ENCODE peak calls at places on chromosome 9, in four cellular contexts. S is prostate gland, A is Peyer's patch, F is IMR-90. M is an unnamed sample.
A peak's percentile ranks its signal among the peaks of the same experiment; 100 is the strongest.

GRCh38 chr9:35862328-35862727 is 7.9 kb downstream of the OR13J1 start:
- DNase-seq in S (no peak), A (no peak), F (no peak), M (no peak)

GRCh38 chr9:36165766-36166149 is 3.4 kb upstream of the CCIN start:
- DNase-seq in S (no peak), A (no peak), F (peak; percentile 45), M (no peak)

GRCh38 chr9:137534256-137535119 is 15.7 kb downstream of the PNPLA7 start:
- DNase-seq in S (peak; percentile 85), A (no peak), F (peak; percentile 60), M (peak; percentile 75)

GRCh38 chr9:13383216-13383615 is 103.7 kb upstream of the MPDZ start:
- DNase-seq in S (no peak), A (no peak), F (no peak), M (no peak)

GRCh38 chr9:69147041-69147834 is 26.8 kb upstream of the TJP2 start:
- DNase-seq in S (peak; percentile 1), A (no peak), F (no peak), M (no peak)

GRCh38 chr9:4114569-4115505 is 185.0 kb downstream of the GLIS3 start:
- DNase-seq in S (no peak), A (no peak), F (peak; percentile 86), M (no peak)

GRCh38 chr9:135010921-135011320 is 76.5 kb upstream of the OLFM1 start:
- DNase-seq in S (no peak), A (no peak), F (no peak), M (peak; percentile 89)

GRCh38 chr9:110076894-110077725 is 130.8 kb downstream of the C9orf152 start:
- DNase-seq in S (no peak), A (no peak), F (peak; percentile 79), M (no peak)

GRCh38 chr9:4182831-4183230 is 117.0 kb downstream of the GLIS3 start:
- DNase-seq in S (no peak), A (no peak), F (no peak), M (no peak)

GRCh38 chr9:97786341-97786740 is 66.7 kb upstream of the FOXE1 start:
- DNase-seq in S (no peak), A (no peak), F (peak; percentile 55), M (peak; percentile 84)

GRCh38 chr9:72365525-72366256 is 683 bp upstream of the ZFAND5 start:
- DNase-seq in S (peak; percentile 76), A (peak; percentile 94), F (peak; percentile 87), M (peak; percentile 89)

GRCh38 chr9:128065907-128066712 is 1.0 kb downstream of the NAIF1 start:
- DNase-seq in S (no peak), A (no peak), F (no peak), M (no peak)

GRCh38 chr9:111527347-111527746 is 2.4 kb downstream of the ZNF483 start:
- DNase-seq in S (no peak), A (no peak), F (no peak), M (no peak)

GRCh38 chr9:35696520-35697215 is 6.9 kb upstream of the TPM2 start:
- DNase-seq in S (peak; percentile 39), A (peak; percentile 71), F (peak; percentile 40), M (peak; percentile 73)

GRCh38 chr9:132372177-132373095 is 17.6 kb upstream of the SETX start:
- DNase-seq in S (no peak), A (no peak), F (peak; percentile 36), M (peak; percentile 27)

GRCh38 chr9:131500377-131500776 is 2.3 kb upstream of the POMT1 start:
- DNase-seq in S (no peak), A (no peak), F (no peak), M (no peak)

GRCh38 chr9:89293014-89293413 is 18.0 kb upstream of the CKS2 start:
- DNase-seq in S (no peak), A (no peak), F (no peak), M (no peak)

GRCh38 chr9:78781681-78782080 is 484.8 kb downstream of the PSAT1 start:
- DNase-seq in S (no peak), A (no peak), F (peak; percentile 30), M (no peak)

GRCh38 chr9:86485359-86485758 is 131.1 kb upstream of the TUT7 start:
- DNase-seq in S (no peak), A (no peak), F (no peak), M (no peak)

GRCh38 chr9:133368249-133368881 is 7.5 kb downstream of the SURF4 start:
- DNase-seq in S (no peak), A (no peak), F (no peak), M (no peak)

GRCh38 chr9:38047301-38048251 is 21.5 kb downstream of the SHB start:
- DNase-seq in S (peak; percentile 74), A (peak; percentile 81), F (peak; percentile 95), M (peak; percentile 86)

GRCh38 chr9:129826344-129826743 is 2.4 kb upstream of the TOR1A start:
- DNase-seq in S (no peak), A (no peak), F (no peak), M (no peak)

GRCh38 chr9:132160802-132161742 is 786 bp upstream of the NTNG2 start:
- DNase-seq in S (no peak), A (no peak), F (peak; percentile 76), M (peak; percentile 20)

GRCh38 chr9:133519693-133520092 is 5.1 kb downstream of the MYMK start:
- DNase-seq in S (no peak), A (no peak), F (peak; percentile 12), M (no peak)

GRCh38 chr9:6068983-6069382 is 53.6 kb upstream of the RANBP6 start:
- DNase-seq in S (no peak), A (no peak), F (no peak), M (no peak)

GRCh38 chr9:14159440-14160222 is 154.3 kb downstream of the NFIB start:
- DNase-seq in S (no peak), A (no peak), F (peak; percentile 30), M (no peak)

GRCh38 chr9:16414451-16414850 is 456.0 kb downstream of the BNC2 start:
- DNase-seq in S (no peak), A (no peak), F (no peak), M (no peak)

GRCh38 chr9:16417101-16417500 is 453.4 kb downstream of the BNC2 start:
- DNase-seq in S (no peak), A (no peak), F (peak; percentile 96), M (no peak)

GRCh38 chr9:16417749-16418148 is 452.7 kb downstream of the BNC2 start:
- DNase-seq in S (no peak), A (no peak), F (peak; percentile 45), M (no peak)

GRCh38 chr9:16410601-16411285 is 459.7 kb downstream of the BNC2 start:
- DNase-seq in S (no peak), A (no peak), F (peak; percentile 85), M (no peak)

GRCh38 chr9:16413509-16414016 is 456.9 kb downstream of the BNC2 start:
- DNase-seq in S (no peak), A (no peak), F (peak; percentile 98), M (no peak)
- TF ChIP-seq POLR2A in S (no peak), A (no peak), F (no peak), M (no peak)

GRCh38 chr9:107269681-107270080 is 13.4 kb upstream of the RAD23B start:
- DNase-seq in S (no peak), A (no peak), F (peak; percentile 55), M (no peak)
- H3K27ac ChIP-seq in S (no peak overlapping the region), A (no peak overlapping the region), F (peak overlapping the region; percentile 91), M (no peak overlapping the region)

GRCh38 chr9:93603011-93603410 is 26.6 kb downstream of the PHF2 start:
- DNase-seq in S (no peak), A (no peak), F (no peak), M (no peak)

GRCh38 chr9:93603906-93604326 is 27.5 kb downstream of the PHF2 start:
- DNase-seq in S (no peak), A (no peak), F (no peak), M (no peak)

GRCh38 chr9:93601666-93602065 is 25.3 kb downstream of the PHF2 start:
- DNase-seq in S (no peak), A (no peak), F (no peak), M (no peak)

GRCh38 chr9:93610206-93610605 is 33.8 kb downstream of the PHF2 start:
- DNase-seq in S (no peak), A (no peak), F (no peak), M (no peak)

GRCh38 chr9:93606187-93606586 is 29.8 kb downstream of the PHF2 start:
- DNase-seq in S (no peak), A (no peak), F (no peak), M (no peak)
- H3K9me3 ChIP-seq in S (no peaks in the 10 kb centered on the region), A (no peaks in the 10 kb centered on the region), F (peaks cover 8% of the 10 kb centered on the region), M (no peaks in the 10 kb centered on the region)

DNA sequence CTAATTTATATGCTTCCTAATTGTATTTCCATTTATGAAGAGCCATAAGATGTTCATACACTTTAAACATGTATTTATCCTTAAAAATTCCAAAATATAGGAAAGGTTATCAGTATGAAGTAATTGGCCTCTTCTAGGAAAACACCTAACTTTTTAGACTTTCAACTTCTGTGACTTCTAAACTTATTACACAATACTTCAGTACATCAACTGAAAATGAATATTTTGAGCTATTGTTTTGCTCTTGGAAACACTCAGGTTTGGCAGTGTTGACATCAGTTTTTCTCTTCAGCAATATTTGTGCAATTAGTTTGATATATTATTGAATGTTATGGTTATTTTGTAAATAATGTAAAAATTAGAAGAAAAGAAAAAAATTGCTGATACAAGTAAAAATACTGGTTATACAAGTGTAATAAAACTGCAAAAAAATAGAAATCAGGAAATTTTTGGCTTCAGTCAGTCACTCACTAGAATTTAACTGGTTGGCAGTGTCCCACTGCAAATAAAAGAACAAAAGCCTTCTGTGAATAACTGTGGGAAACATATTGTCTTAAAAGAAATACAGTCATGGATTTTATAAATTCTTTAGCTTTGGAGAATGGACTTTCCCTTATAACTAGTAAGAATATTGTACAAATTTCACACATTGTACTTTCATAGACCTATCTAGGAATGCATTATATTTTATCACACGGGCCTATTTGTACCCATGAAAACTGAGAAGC is 635.9 kb downstream of the TLE1 start:
- DNase-seq in S (no peak), A (no peak), F (no peak), M (no peak)
- TF ChIP-seq POLR2A in S (no peak), A (no peak), F (no peak), M (no peak)

M was measured in thyroid gland.